ENCODE peak calls at places on chromosomes 3 and 15, in four cellular contexts. A is sigmoid colon, G is transverse colon, E is esophagus muscularis mucosa. S is an unnamed sample.
A peak's percentile ranks its signal among the peaks of the same experiment; 100 is the strongest.

GRCh38 chr3:31377045-31377642 is 155.6 kb upstream of the STT3B start:
- DNase-seq in A (no peak), G (no peak), E (no peak), S (no peak)

GRCh38 chr3:61807865-61808276 is 246.5 kb downstream of the PTPRG start:
- DNase-seq in A (no peak), G (no peak), E (no peak), S (peak; percentile 45)

GRCh38 chr3:37968232-37968631 is 22.4 kb upstream of the VILL start:
- DNase-seq in A (no peak), G (no peak), E (no peak), S (no peak)

GRCh38 chr3:105042586-105042985 is 324.1 kb upstream of the ALCAM start:
- DNase-seq in A (no peak), G (no peak), E (no peak), S (no peak)

GRCh38 chr15:41876689-41877088 is 17.2 kb downstream of the SPTBN5 start:
- DNase-seq in A (no peak), G (no peak), E (no peak), S (peak; percentile 60)

GRCh38 chr3:69484507-69485393 is 98.9 kb upstream of the FRMD4B start:
- DNase-seq in A (no peak), G (no peak), E (no peak), S (no peak)

GRCh38 chr3:29694783-29695182 is 413.9 kb downstream of the RBMS3 start:
- DNase-seq in A (no peak), G (no peak), E (no peak), S (no peak)

GRCh38 chr3:171825222-171825828 is 15.0 kb upstream of the PLD1 start:
- DNase-seq in A (peak; percentile 70), G (no peak), E (no peak), S (no peak)

GRCh38 chr15:63826513-63826912 is 7.2 kb downstream of the HERC1 start:
- DNase-seq in A (no peak), G (no peak), E (no peak), S (no peak)

GRCh38 chr3:33750216-33750558 is 32.1 kb upstream of the CLASP2 start:
- DNase-seq in A (no peak), G (no peak), E (no peak), S (no peak)

GRCh38 chr3:177833392-177833791 is 636.1 kb upstream of the TBL1XR1 start:
- DNase-seq in A (no peak), G (no peak), E (no peak), S (no peak)

GRCh38 chr3:24401090-24401810 is 93.4 kb downstream of the THRB start:
- DNase-seq in A (no peak), G (no peak), E (no peak), S (no peak)

GRCh38 chr3:11136871-11137626 is 17.2 kb upstream of the HRH1 start:
- DNase-seq in A (peak; percentile 92), G (peak; percentile 37), E (peak; percentile 96), S (peak; percentile 88)

GRCh38 chr15:83278191-83278590 is 6.3 kb downstream of the BNC1 start:
- DNase-seq in A (no peak), G (no peak), E (peak; percentile 10), S (no peak)

GRCh38 chr3:18135083-18135814 is 289.9 kb downstream of the SATB1 start:
- DNase-seq in A (no peak), G (no peak), E (no peak), S (no peak)

GRCh38 chr3:18137958-18138357 is 287.2 kb downstream of the SATB1 start:
- DNase-seq in A (no peak), G (no peak), E (no peak), S (peak; percentile 39)

DNA sequence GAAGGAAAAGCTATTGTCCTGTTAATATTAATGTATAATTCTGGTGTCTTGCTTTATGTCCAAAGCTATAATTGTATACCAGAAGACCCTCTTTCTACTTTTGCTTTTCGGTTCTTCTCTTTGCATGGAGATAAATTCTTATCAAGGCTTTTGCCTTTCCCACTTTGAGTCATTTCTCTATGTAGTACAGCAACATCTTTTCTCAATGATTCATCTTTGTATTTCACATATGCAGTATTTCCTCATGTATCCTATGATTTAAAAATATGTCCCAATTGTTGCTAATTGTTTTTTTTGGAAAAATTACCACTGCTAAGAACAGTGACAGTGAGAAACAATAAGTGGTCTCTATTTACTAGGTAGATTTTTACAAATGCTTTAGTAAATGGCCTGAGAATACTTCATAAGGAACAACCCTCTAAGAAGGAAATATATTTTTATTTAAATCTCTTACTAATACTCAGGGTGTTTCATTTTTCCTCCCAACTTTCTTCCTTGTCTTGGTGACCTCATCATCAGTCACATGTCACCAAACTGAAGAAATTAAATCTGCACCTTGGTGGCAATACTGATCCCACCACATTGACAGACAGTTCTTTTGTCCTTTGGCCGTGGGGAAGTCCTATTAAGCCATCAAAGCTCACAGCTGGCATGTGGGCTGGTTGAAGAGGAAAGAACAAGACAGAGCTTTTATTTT is 290.6 kb downstream of the SATB1 start:
- DNase-seq in A (no peak), G (no peak), E (no peak), S (no peak)
- TF ChIP-seq EP300 in A (no peak), G (no peak), E (no peak), S (no peak)

DNA sequence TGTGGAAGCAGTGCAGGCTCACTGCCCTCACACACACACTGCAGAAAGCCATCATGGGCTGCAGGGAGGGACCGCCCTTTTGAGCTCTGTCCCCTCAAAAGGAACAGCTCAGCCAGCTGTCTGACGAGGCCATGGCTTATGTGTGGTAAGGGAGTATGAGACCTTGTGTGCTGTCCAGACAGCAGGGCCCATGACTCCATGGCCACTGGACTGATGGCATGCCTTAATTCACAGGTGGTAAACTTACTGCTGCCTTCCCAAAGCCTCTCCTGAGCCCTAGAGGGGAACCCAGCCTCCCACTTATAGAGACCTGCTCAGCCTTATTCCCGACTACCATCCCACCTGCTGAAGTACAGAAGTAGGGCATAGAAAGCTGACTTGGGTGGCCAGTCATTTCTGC is 5.6 kb downstream of the FAM240A start:
- DNase-seq in A (no peak), G (no peak), E (peak; percentile 74), S (no peak)
- TF ChIP-seq EP300 in A (no peak), G (no peak), E (no peak), S (no peak)

GRCh38 chr3:103906304-103906703 is 1460.4 kb upstream of the ALCAM start:
- DNase-seq in A (no peak), G (no peak), E (no peak), S (peak; percentile 3)

GRCh38 chr3:103906808-103907207 is 1459.9 kb upstream of the ALCAM start:
- DNase-seq in A (no peak), G (no peak), E (no peak), S (no peak)

GRCh38 chr3:103904991-103905390 is 1461.7 kb upstream of the ALCAM start:
- DNase-seq in A (no peak), G (no peak), E (no peak), S (peak; percentile 25)

GRCh38 chr3:103907567-103907966 is 1459.1 kb upstream of the ALCAM start:
- DNase-seq in A (no peak), G (no peak), E (no peak), S (no peak)

DNA sequence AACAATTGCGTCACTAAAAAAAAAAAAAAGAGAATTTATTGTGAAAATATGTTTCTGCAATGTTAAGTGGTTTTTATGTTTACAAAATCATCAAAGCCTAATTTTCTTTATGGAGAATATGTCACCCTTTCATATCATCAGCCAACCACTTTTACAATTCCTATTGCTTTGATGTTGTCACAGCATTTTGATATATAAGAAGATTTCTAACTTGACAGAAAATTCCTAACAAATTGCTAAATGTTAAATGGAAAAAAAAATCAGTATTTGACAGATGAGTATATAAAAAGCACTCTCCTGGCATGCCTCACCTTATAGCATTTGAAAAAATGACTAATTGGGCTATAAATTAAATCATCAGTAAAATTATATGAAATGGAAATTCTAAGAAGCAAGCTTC is 1457.3 kb upstream of the ALCAM start:
- DNase-seq in A (no peak), G (no peak), E (no peak), S (no peak)
- TF ChIP-seq EP300 in A (no peak), G (no peak), E (no peak), S (no peak)

GRCh38 chr3:98460220-98460619 is 2.8 kb upstream of the OR5K1 start:
- DNase-seq in A (no peak), G (no peak), E (no peak), S (no peak)

GRCh38 chr3:98457543-98457942 is 5.5 kb upstream of the OR5K1 start:
- DNase-seq in A (no peak), G (no peak), E (no peak), S (no peak)

DNA sequence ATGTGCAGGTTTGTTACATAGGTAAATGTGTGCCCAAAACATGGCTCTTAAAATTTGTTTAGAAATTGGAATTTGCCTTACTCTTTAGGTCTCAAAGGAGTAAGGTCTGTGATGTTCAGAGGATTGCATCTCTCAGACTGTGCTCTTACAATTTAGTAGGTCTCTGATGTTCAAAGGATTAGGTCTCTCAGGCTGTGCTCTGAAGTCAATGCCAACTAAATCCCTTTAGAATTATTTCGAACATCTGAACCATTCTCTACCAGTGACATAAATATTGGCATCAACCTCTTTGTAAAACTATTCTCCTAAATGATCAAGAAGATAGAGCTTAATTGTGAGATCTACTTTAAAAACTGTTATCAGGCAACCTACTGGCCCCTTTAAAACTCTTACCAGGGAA is at the start of gene OR5K1:
- DNase-seq in A (no peak), G (no peak), E (no peak), S (no peak)
- TF ChIP-seq EP300 in A (no peak), G (no peak), E (no peak), S (no peak)

DNA sequence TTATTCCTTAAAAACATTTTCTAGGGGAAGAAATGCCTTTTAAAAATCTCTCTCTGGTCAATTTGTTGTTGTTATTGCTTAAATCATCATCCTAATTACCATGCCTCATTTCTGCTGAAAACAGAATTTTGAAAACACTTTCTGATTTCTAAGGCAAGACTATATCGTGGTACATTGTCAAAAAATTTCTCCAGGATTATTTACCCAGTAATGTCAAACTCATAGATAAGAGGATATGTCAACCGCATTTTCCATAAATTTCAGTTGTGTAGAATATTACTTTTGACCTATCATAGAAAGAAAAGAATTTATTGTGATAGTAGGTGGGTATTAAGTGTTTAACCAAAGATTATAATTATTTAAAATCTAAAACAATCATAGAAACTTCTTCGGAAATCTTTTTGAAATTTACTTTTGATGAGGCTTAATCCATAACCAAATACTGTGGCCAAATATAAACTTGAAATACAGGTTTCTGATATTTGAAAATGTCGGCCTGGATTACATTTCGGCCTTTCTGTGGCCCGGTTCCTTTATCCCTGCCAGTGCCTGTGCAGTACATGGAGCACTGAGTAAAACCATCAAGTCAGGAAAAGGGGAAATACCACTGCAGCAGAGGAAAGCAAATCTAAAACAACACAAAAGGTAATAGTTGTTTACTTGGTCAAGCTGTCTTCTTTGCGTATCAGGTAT is 173.4 kb downstream of the MYRIP start:
- DNase-seq in A (no peak), G (no peak), E (peak; percentile 42), S (no peak)
- TF ChIP-seq EP300 in A (no peak), G (no peak), E (no peak), S (no peak)

DNA sequence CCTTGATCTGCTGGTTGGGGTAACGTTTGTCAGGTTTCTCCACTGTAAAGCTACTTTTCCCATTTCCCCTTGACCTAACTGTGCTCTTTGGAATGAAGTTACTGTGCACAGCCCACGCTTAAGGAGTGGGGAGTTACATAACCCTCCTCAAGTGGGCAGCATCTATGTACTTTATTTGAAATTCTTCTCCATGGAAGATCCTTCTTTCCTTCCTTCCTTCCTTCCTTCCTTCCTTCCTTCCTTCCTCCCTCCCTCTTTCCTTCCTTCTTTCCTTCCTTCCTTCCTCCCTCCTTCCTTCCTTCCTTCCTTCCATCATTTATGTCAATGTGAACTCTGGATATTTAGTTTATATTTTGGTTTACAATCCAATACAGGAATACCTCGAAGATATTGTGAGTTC is 77.1 kb upstream of the TRA2B start:
- DNase-seq in A (no peak), G (no peak), E (no peak), S (no peak)
- TF ChIP-seq EP300 in A (no peak), G (no peak), E (no peak), S (no peak)